ENCODE peak calls at places on chromosomes 16 and 17, in nine cellular contexts. G is breast epithelium, D is upper lobe of right lung, J is fibroblast of pulmonary artery, Q is naive B cell, E is LoVo, F is thyroid gland, L is T-helper 1 cell, Y is A673. B is an unnamed sample.

GRCh38 chr17:63405741-63406261 is 40.3 kb downstream of the CYB561 start:
- DNase-seq in G (no peak), D (no peak), J (peak), Q (peak), E (peak), F (no peak), L (peak), Y (peak), B (no peak)

GRCh38 chr16:14652726-14653125 is 20.0 kb downstream of the BFAR start:
- DNase-seq in G (no peak), D (no peak), J (no peak), Q (no peak), E (no peak), F (no peak), L (no peak), Y (no peak), B (no peak)

GRCh38 chr17:66707051-66707450 is 127.9 kb upstream of the CACNG5 start:
- DNase-seq in G (no peak), D (no peak), J (no peak), Q (no peak), E (no peak), F (no peak), L (no peak), Y (no peak), B (no peak)

GRCh38 chr16:78748471-78748929 is 649.0 kb downstream of the WWOX start:
- DNase-seq in G (no peak), D (no peak), J (no peak), Q (no peak), E (no peak), F (no peak), L (no peak), Y (no peak), B (no peak)

GRCh38 chr17:29143894-29144293 is 36.3 kb downstream of the MYO18A start:
- DNase-seq in G (no peak), D (no peak), J (no peak), Q (no peak), E (no peak), F (no peak), L (peak), Y (peak), B (no peak)

GRCh38 chr17:44636562-44636961 is 19.7 kb upstream of the MEIOC start:
- DNase-seq in G (no peak), D (no peak), J (peak), Q (peak), E (peak), F (no peak), L (no peak), Y (peak), B (no peak)

GRCh38 chr16:23941025-23941424 is 105.2 kb downstream of the PRKCB start:
- DNase-seq in G (no peak), D (no peak), J (no peak), Q (no peak), E (no peak), F (no peak), L (no peak), Y (no peak), B (no peak)

GRCh38 chr16:17994027-17994426 is 342.5 kb downstream of the NPIPA8 start:
- DNase-seq in G (no peak), D (no peak), J (no peak), Q (no peak), E (no peak), F (no peak), L (no peak), Y (no peak), B (no peak)

GRCh38 chr16:77169650-77170236 is 21.2 kb upstream of the MON1B start:
- DNase-seq in G (no peak), D (no peak), J (peak), Q (no peak), E (no peak), F (peak), L (peak), Y (peak), B (no peak)

GRCh38 chr17:17205368-17206148 is 575 bp downstream of the PLD6 start:
- DNase-seq in G (no peak), D (peak), J (no peak), Q (peak), E (peak), F (peak), L (peak), Y (peak), B (peak)

GRCh38 chr16:85781156-85781555 is 18.2 kb downstream of the EMC8 start:
- DNase-seq in G (no peak), D (no peak), J (no peak), Q (no peak), E (no peak), F (no peak), L (no peak), Y (no peak), B (no peak)

GRCh38 chr17:77491921-77492445 is 351.2 kb downstream of the SEC14L1 start:
- DNase-seq in G (no peak), D (peak), J (no peak), Q (peak), E (no peak), F (peak), L (peak), Y (no peak), B (no peak)

GRCh38 chr16:58339452-58339938 is 44.7 kb upstream of the PRSS54 start:
- DNase-seq in G (no peak), D (no peak), J (peak), Q (no peak), E (no peak), F (no peak), L (no peak), Y (peak), B (no peak)

GRCh38 chr17:8064590-8065019 is 22.9 kb downstream of the ALOX12B start:
- DNase-seq in G (no peak), D (peak), J (no peak), Q (no peak), E (no peak), F (no peak), L (no peak), Y (no peak), B (no peak)

GRCh38 chr17:47999612-48000011 is 28.7 kb downstream of the CDK5RAP3 start:
- DNase-seq in G (no peak), D (no peak), J (no peak), Q (no peak), E (peak), F (no peak), L (no peak), Y (peak), B (no peak)

GRCh38 chr16:86806838-86807351 is 228.5 kb downstream of the FOXL1 start:
- DNase-seq in G (no peak), D (no peak), J (no peak), Q (no peak), E (no peak), F (no peak), L (no peak), Y (no peak), B (no peak)

GRCh38 chr16:3022697-3023414 is 886 bp downstream of the HCFC1R1 start:
- DNase-seq in G (no peak), D (no peak), J (peak), Q (no peak), E (no peak), F (no peak), L (no peak), Y (peak), B (no peak)

GRCh38 chr17:75764711-75765421 is at the start of gene GALK1:
- DNase-seq in G (peak), D (peak), J (peak), Q (peak), E (peak), F (peak), L (peak), Y (peak), B (peak)

GRCh38 chr17:63543822-63544420 is 6.4 kb upstream of the DCAF7 start:
- DNase-seq in G (peak), D (peak), J (no peak), Q (no peak), E (no peak), F (no peak), L (no peak), Y (no peak), B (no peak)

GRCh38 chr17:17851603-17852002 is 14.8 kb upstream of the SREBF1 start:
- DNase-seq in G (no peak), D (no peak), J (no peak), Q (no peak), E (no peak), F (peak), L (no peak), Y (no peak), B (no peak)

GRCh38 chr17:50903604-50904521 is 37.7 kb upstream of the TOB1 start:
- DNase-seq in G (no peak), D (no peak), J (peak), Q (no peak), E (no peak), F (no peak), L (peak), Y (no peak), B (no peak)

GRCh38 chr17:27038676-27039075 is 255.2 kb upstream of the WSB1 start:
- DNase-seq in G (no peak), D (no peak), J (no peak), Q (no peak), E (no peak), F (no peak), L (no peak), Y (peak), B (no peak)

GRCh38 chr16:53893731-53894435 is 189.9 kb downstream of the FTO start:
- DNase-seq in G (no peak), D (no peak), J (peak), Q (no peak), E (no peak), F (peak), L (no peak), Y (peak), B (no peak)

GRCh38 chr17:19384723-19385391 is 2.1 kb downstream of the MFAP4 start:
- DNase-seq in G (no peak), D (peak), J (peak), Q (no peak), E (no peak), F (peak), L (no peak), Y (peak), B (peak)

GRCh38 chr16:21276090-21276489 is 2.0 kb downstream of the CRYM start:
- DNase-seq in G (no peak), D (no peak), J (no peak), Q (peak), E (no peak), F (no peak), L (no peak), Y (no peak), B (no peak)

GRCh38 chr17:72311004-72311403 is 190.2 kb downstream of the SOX9 start:
- DNase-seq in G (no peak), D (no peak), J (no peak), Q (no peak), E (no peak), F (no peak), L (no peak), Y (no peak), B (no peak)

GRCh38 chr17:43766413-43767052 is 7.9 kb upstream of the SOST start:
- DNase-seq in G (peak), D (peak), J (peak), Q (peak), E (no peak), F (peak), L (peak), Y (peak), B (peak)

GRCh38 chr16:67184453-67185002 is 765 bp upstream of the MATCAP1 start:
- DNase-seq in G (no peak), D (no peak), J (no peak), Q (no peak), E (no peak), F (no peak), L (no peak), Y (no peak), B (no peak)

GRCh38 chr16:89567656-89568594 is 7.4 kb downstream of the RPL13 start:
- DNase-seq in G (no peak), D (no peak), J (no peak), Q (no peak), E (no peak), F (no peak), L (no peak), Y (no peak), B (no peak)

GRCh38 chr17:14006249-14006942 is 62.9 kb upstream of the COX10 start:
- DNase-seq in G (no peak), D (no peak), J (no peak), Q (no peak), E (no peak), F (no peak), L (no peak), Y (no peak), B (no peak)

GRCh38 chr16:58551496-58551895 is 36.2 kb downstream of the SETD6 start:
- DNase-seq in G (no peak), D (no peak), J (no peak), Q (no peak), E (no peak), F (no peak), L (no peak), Y (no peak), B (no peak)

GRCh38 chr17:27565874-27566672 is 64.9 kb upstream of the LGALS9 start:
- DNase-seq in G (no peak), D (no peak), J (no peak), Q (no peak), E (no peak), F (no peak), L (no peak), Y (no peak), B (no peak)

GRCh38 chr17:57288034-57288752 is 31.9 kb downstream of the MSI2 start:
- DNase-seq in G (no peak), D (no peak), J (peak), Q (no peak), E (no peak), F (no peak), L (no peak), Y (no peak), B (no peak)

GRCh38 chr17:68307443-68307842 is 16.1 kb downstream of the ARSG start:
- DNase-seq in G (no peak), D (no peak), J (no peak), Q (no peak), E (no peak), F (no peak), L (no peak), Y (no peak), B (no peak)

GRCh38 chr16:55280622-55281021 is 43.4 kb upstream of the IRX6 start:
- DNase-seq in G (no peak), D (no peak), J (no peak), Q (no peak), E (no peak), F (no peak), L (no peak), Y (peak), B (no peak)

GRCh38 chr17:60170835-60171752 is 21.3 kb downstream of the CA4 start:
- DNase-seq in G (no peak), D (no peak), J (no peak), Q (no peak), E (no peak), F (no peak), L (no peak), Y (no peak), B (no peak)

B was measured in tibial nerve.